ENCODE peak calls at places on chromosomes 11 and 22, in six cellular contexts. D is astrocyte of the cerebellum, U is brain microvascular endothelial cell, O is PC-9, W is body of pancreas, V is astrocyte of the spinal cord. S is an unnamed sample.

GRCh38 chr22:29165336-29166060 is 40.2 kb upstream of the EMID1 start:
- DNase-seq in U (no peak), D (no peak), O (no peak), W (no peak), V (no peak), S (no peak)

GRCh38 chr11:61080526-61080925 is 21.8 kb upstream of the CD5 start:
- DNase-seq in O (no peak), D (no peak), U (no peak), W (no peak), V (no peak), S (no peak)

GRCh38 chr11:128484172-128484571 is 103.2 kb downstream of the ETS1 start:
- DNase-seq in D (no peak), V (no peak), U (no peak), W (peak; percentile 43), O (no peak), S (no peak)

GRCh38 chr11:74162688-74163467 is 7.9 kb downstream of the C2CD3 start:
- DNase-seq in O (no peak), U (no peak), D (no peak), W (no peak), V (peak; percentile 25), S (no peak)

GRCh38 chr11:100177651-100178050 is 509.4 kb upstream of the ARHGAP42 start:
- DNase-seq in U (no peak), O (no peak), D (no peak), V (no peak), W (no peak), S (no peak)

GRCh38 chr11:92415246-92415645 is 190.6 kb downstream of the FAT3 start:
- DNase-seq in O (no peak), U (no peak), W (no peak), D (no peak), V (no peak), S (no peak)

GRCh38 chr11:26860411-26860810 is 133.5 kb upstream of the FIBIN start:
- DNase-seq in U (no peak), D (no peak), O (no peak), V (no peak), W (no peak), S (peak; percentile 3)

GRCh38 chr22:39627865-39628562 is 57.5 kb downstream of the CACNA1I start:
- DNase-seq in U (no peak), W (no peak), V (no peak), O (no peak), D (no peak), S (no peak)

GRCh38 chr22:20834206-20834605 is 24.4 kb downstream of the PI4KA start:
- DNase-seq in U (no peak), V (no peak), O (no peak), D (no peak), W (no peak), S (no peak)

GRCh38 chr22:33908201-33909074 is 11.8 kb downstream of the LARGE1 start:
- DNase-seq in V (no peak), U (no peak), O (no peak), W (no peak), D (no peak), S (no peak)

GRCh38 chr22:46579751-46580449 is 40.3 kb upstream of the GRAMD4 start:
- DNase-seq in U (no peak), D (no peak), V (no peak), W (no peak), O (no peak), S (no peak)

GRCh38 chr11:8081591-8082021 is 595 bp downstream of the TUB start:
- DNase-seq in D (no peak), W (no peak), V (no peak), O (no peak), U (no peak), S (peak; percentile 16)

GRCh38 chr11:114183041-114183511 is 113.1 kb upstream of the NNMT start:
- DNase-seq in W (peak; percentile 42), V (no peak), O (no peak), D (no peak), U (no peak), S (no peak)

GRCh38 chr11:132289590-132290256 is 919.3 kb downstream of the NTM start:
- DNase-seq in V (peak; percentile 20), O (no peak), W (no peak), U (peak; percentile 20), D (no peak), S (no peak)

GRCh38 chr11:71527576-71528210 is 626 bp downstream of the KRTAP5-7 start:
- DNase-seq in O (no peak), D (no peak), U (no peak), W (no peak), V (no peak), S (no peak)

GRCh38 chr11:22347857-22348496 is 9.8 kb downstream of the SLC17A6 start:
- DNase-seq in W (no peak), O (no peak), U (no peak), D (no peak), V (no peak), S (no peak)

GRCh38 chr11:102109896-102110760 is at the start of gene YAP1:
- DNase-seq in V (peak; percentile 97), O (peak; percentile 80), W (peak; percentile 91), U (peak; percentile 87), D (peak; percentile 77), S (peak; percentile 93)

GRCh38 chr22:44102121-44102520 is 78.0 kb downstream of the PARVB start:
- DNase-seq in W (no peak), D (no peak), V (no peak), U (no peak), O (no peak), S (no peak)

GRCh38 chr22:45996241-45997076 is 19.5 kb upstream of the WNT7B start:
- DNase-seq in V (peak; percentile 65), W (no peak), U (peak; percentile 65), D (no peak), O (no peak), S (peak; percentile 62)

GRCh38 chr11:35944503-35945136 is 758 bp downstream of the LDLRAD3 start:
- DNase-seq in U (peak; percentile 7), O (no peak), W (no peak), D (no peak), V (no peak), S (no peak)

GRCh38 chr22:28171135-28171534 is 252.1 kb upstream of the PITPNB start:
- DNase-seq in D (no peak), U (no peak), W (no peak), V (peak; percentile 16), O (no peak), S (peak; percentile 68)

GRCh38 chr11:112999518-112999917 is 38.3 kb downstream of the NCAM1 start:
- DNase-seq in W (no peak), V (no peak), O (no peak), U (no peak), D (no peak), S (no peak)

GRCh38 chr11:20055312-20055711 is 105.0 kb downstream of the DBX1 start:
- DNase-seq in D (no peak), U (no peak), W (no peak), O (no peak), V (no peak), S (no peak)

GRCh38 chr11:117481036-117481435 is 153.4 kb downstream of the CEP164 start:
- DNase-seq in W (no peak), O (no peak), V (no peak), U (no peak), D (no peak), S (no peak)
- TF ChIP-seq CTCF in W (no peak), O (no peak), V (no peak), U (no peak), D (no peak), S (no peak)

GRCh38 chr11:122155001-122155400 is 39.0 kb upstream of the BLID start:
- DNase-seq in V (no peak), D (no peak), O (no peak), U (no peak), W (no peak), S (no peak)

GRCh38 chr11:122154227-122154626 is 38.2 kb upstream of the BLID start:
- DNase-seq in W (no peak), V (no peak), U (no peak), D (no peak), O (no peak), S (no peak)

GRCh38 chr11:122153746-122154145 is 37.7 kb upstream of the BLID start:
- DNase-seq in U (no peak), D (no peak), W (no peak), O (no peak), V (no peak), S (no peak)

GRCh38 chr11:122157540-122158173 is 41.6 kb upstream of the BLID start:
- DNase-seq in O (no peak), V (no peak), U (no peak), D (no peak), W (no peak), S (no peak)

DNA sequence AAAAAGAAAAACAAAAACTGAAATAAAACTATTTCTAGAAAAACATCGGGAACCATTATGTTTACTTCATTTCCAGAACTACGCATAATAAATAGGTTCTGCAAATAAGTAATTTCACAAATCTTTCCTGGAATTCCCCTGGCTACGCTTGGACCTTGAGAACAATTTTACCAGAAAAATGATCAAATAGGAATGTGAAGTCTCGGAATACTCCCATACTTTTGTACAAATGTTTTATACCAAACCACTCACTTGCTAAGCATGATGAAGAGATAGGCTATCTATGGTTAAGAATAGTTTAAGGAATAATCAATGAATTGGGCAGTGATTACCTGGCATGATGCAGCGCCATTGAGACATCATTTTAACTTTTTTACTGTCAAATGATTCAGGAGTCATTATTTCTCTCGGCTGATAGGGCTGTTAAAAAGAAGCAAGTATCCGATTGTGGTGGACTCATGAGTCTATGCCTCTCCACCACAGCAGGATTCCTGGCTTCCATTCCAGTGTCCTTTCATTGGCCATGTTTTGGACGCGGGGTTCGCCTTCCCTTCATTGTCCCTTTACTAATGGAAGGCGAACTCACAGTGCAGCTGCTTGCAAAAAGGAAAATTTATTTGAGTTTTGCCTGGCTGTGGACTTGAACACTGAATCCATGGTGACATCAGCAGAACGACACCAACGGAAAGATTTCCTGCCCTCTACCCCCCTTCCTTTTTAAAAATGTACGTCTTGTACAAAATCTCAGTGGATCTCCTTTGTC is 39.9 kb upstream of the BLID start:
- DNase-seq in D (no peak), V (no peak), W (no peak), O (no peak), U (no peak), S (no peak)
- H3K4me3 ChIP-seq in D (peak overlapping the region; percentile 43), V (peak overlapping the region; percentile 32), W (no peak overlapping the region), O (no peak overlapping the region), U (no peak overlapping the region), S (peak overlapping the region; percentile 41)

GRCh38 chr11:57546451-57546850 is 9.1 kb downstream of the SMTNL1 start:
- DNase-seq in V (no peak), O (no peak), U (no peak), D (no peak), W (no peak), S (no peak)

GRCh38 chr11:57547854-57548377 is 10.5 kb downstream of the SMTNL1 start:
- DNase-seq in V (no peak), U (no peak), D (no peak), O (no peak), W (peak; percentile 48), S (no peak)

GRCh38 chr11:57545883-57546282 is 8.5 kb downstream of the SMTNL1 start:
- DNase-seq in O (no peak), U (no peak), W (no peak), D (no peak), V (no peak), S (no peak)

GRCh38 chr11:57544566-57544965 is 7.2 kb downstream of the SMTNL1 start:
- DNase-seq in W (no peak), U (no peak), D (no peak), O (no peak), V (no peak), S (no peak)

GRCh38 chr11:57546869-57547518 is 9.6 kb downstream of the SMTNL1 start:
- DNase-seq in O (no peak), V (peak; percentile 20), D (no peak), W (no peak), U (peak; percentile 46), S (peak; percentile 66)
- TF ChIP-seq CTCF in O (no peak), V (peak; percentile 19), D (no peak), W (no peak), U (peak; percentile 39), S (no peak)

GRCh38 chr11:64339754-64340408 is at the start of gene CCDC88B:
- DNase-seq in U (no peak), O (no peak), V (no peak), W (peak; percentile 31), D (no peak), S (no peak)
- H3K4me3 ChIP-seq in U (no peak within 1 kb of the TSS), O (no peak within 1 kb of the TSS), V (no peak within 1 kb of the TSS), W (no peak within 1 kb of the TSS), D (no peak within 1 kb of the TSS), S (no peak within 1 kb of the TSS)

S was measured in cardiac fibroblast.